ENCODE peak calls at places on chromosomes 4 and X, in five cellular contexts. O, C, T, L and D are unnamed samples.
A peak's percentile ranks its signal among the peaks of the same experiment; 100 is the strongest.

GRCh38 chrX:67384403-67384802 is 159.4 kb upstream of the AR start:
- DNase-seq in C (no peak), L (no peak), O (no peak), T (no peak), D (no peak)

GRCh38 chr4:61531188-61531587 is 331.1 kb downstream of the ADGRL3 start:
- DNase-seq in C (no peak), L (no peak), T (no peak), O (no peak), D (no peak)

GRCh38 chr4:145203400-145203799 is 23.0 kb upstream of the OTUD4 start:
- DNase-seq in C (no peak), T (no peak), O (no peak), L (no peak), D (no peak)

GRCh38 chr4:127212701-127213100 is 420.1 kb upstream of the INTU start:
- DNase-seq in C (no peak), O (no peak), L (no peak), T (no peak), D (no peak)

GRCh38 chrX:333611-334311 is 15.2 kb upstream of the GTPBP6 start:
- DNase-seq in C (no peak), T (no peak), L (no peak), O (no peak), D (no peak)

GRCh38 chr4:117324851-117325491 is 239.6 kb upstream of the TRAM1L1 start:
- DNase-seq in O (no peak), L (no peak), C (no peak), T (no peak), D (no peak)

GRCh38 chrX:95666056-95666455 is 1018.6 kb upstream of the DIAPH2 start:
- DNase-seq in O (no peak), C (no peak), L (no peak), T (no peak), D (no peak)

GRCh38 chr4:70838972-70839536 is 636 bp downstream of the GRSF1 start:
- DNase-seq in L (peak; percentile 69), T (peak; percentile 63), C (peak; percentile 53), O (peak; percentile 63), D (peak; percentile 89)

GRCh38 chrX:103373581-103373980 is 2.8 kb upstream of the BEX3 start:
- DNase-seq in T (no peak), L (no peak), O (no peak), C (no peak), D (no peak)

GRCh38 chrX:42117318-42117717 is 194.0 kb upstream of the CASK start:
- DNase-seq in L (peak; percentile 13), T (no peak), O (no peak), C (no peak), D (no peak)

GRCh38 chrX:9133426-9133825 is 99.5 kb upstream of the FAM9B start:
- DNase-seq in T (no peak), L (no peak), C (no peak), O (no peak), D (no peak)

GRCh38 chrX:50068293-50068568 is 132.6 kb downstream of the AKAP4 start:
- DNase-seq in T (no peak), L (no peak), O (no peak), C (no peak), D (no peak)

GRCh38 chr4:138209094-138209493 is 33.1 kb downstream of the SLC7A11 start:
- DNase-seq in T (no peak), L (no peak), C (no peak), O (no peak), D (no peak)

GRCh38 chr4:87005690-87006461 is 71.1 kb downstream of the AFF1 start:
- DNase-seq in T (peak; percentile 28), C (no peak), O (peak; percentile 28), L (peak; percentile 75), D (peak; percentile 46)

GRCh38 chr4:77599378-77599777 is 6.2 kb upstream of the CXCL13 start:
- DNase-seq in O (no peak), C (no peak), T (no peak), L (no peak), D (no peak)

GRCh38 chr4:6773616-6774540 is 8.6 kb upstream of the KIAA0232 start:
- DNase-seq in O (no peak), L (no peak), C (no peak), T (no peak), D (no peak)

GRCh38 chr4:89482248-89482647 is 174.6 kb upstream of the GPRIN3 start:
- DNase-seq in T (no peak), C (no peak), L (peak; percentile 13), O (no peak), D (no peak)

GRCh38 chr4:149176019-149176418 is 639.6 kb downstream of the IQCM start:
- DNase-seq in O (no peak), T (no peak), L (no peak), C (no peak), D (no peak)

GRCh38 chrX:153642313-153642654 is 4.7 kb upstream of the DUSP9 start:
- DNase-seq in O (no peak), L (no peak), C (no peak), T (no peak), D (no peak)

GRCh38 chr4:17701882-17702281 is 79.5 kb downstream of the FAM184B start:
- DNase-seq in L (no peak), T (no peak), O (no peak), C (no peak), D (no peak)

GRCh38 chr4:1194028-1194900 is 21.9 kb upstream of the SPON2 start:
- DNase-seq in O (no peak), L (no peak), C (no peak), T (no peak), D (no peak)

GRCh38 chrX:112696506-112696905 is 16.8 kb upstream of the LHFPL1 start:
- DNase-seq in T (no peak), L (no peak), O (no peak), C (no peak), D (no peak)

GRCh38 chrX:153909024-153909979 is 4.8 kb downstream of the AVPR2 start:
- DNase-seq in T (no peak), O (no peak), L (no peak), C (no peak), D (no peak)

GRCh38 chr4:185902654-185903053 is 90.7 kb upstream of the SORBS2 start:
- DNase-seq in T (no peak), O (no peak), C (no peak), L (no peak), D (no peak)

GRCh38 chr4:111283066-111283677 is 660.3 kb upstream of the PITX2 start:
- DNase-seq in T (no peak), O (no peak), C (peak; percentile 7), L (peak; percentile 14), D (peak; percentile 7)

GRCh38 chr4:95728145-95728544 is 111.7 kb upstream of the PDHA2 start:
- DNase-seq in O (no peak), L (no peak), T (no peak), C (no peak), D (no peak)